ENCODE peak calls at places on chromosomes 4 and X, in four cellular contexts. L is K562, P is HL-60, F is GM12878. Z is an unnamed sample.

GRCh38 chrX:134622056-134622812 is 36.0 kb downstream of the PLAC1 start:
- DNase-seq in F (peak; percentile 35), P (no peak), L (peak; percentile 57), Z (peak; percentile 36)

GRCh38 chrX:150032742-150033141 is 94.5 kb upstream of the EOLA2 start:
- DNase-seq in P (no peak), F (no peak), L (no peak), Z (no peak)

GRCh38 chr4:135604531-135604930 is 1402.9 kb upstream of the PABPC4L start:
- DNase-seq in L (no peak), P (no peak), F (no peak), Z (no peak)

GRCh38 chr4:32400870-32401269 is 1680.7 kb downstream of the PCDH7 start:
- DNase-seq in L (no peak), F (no peak), P (no peak), Z (no peak)

GRCh38 chr4:66489370-66489769 is 819.1 kb upstream of the EPHA5 start:
- DNase-seq in P (no peak), L (no peak), F (no peak), Z (no peak)

GRCh38 chrX:110852180-110852579 is 56.6 kb upstream of the CHRDL1 start:
- DNase-seq in L (peak; percentile 40), P (no peak), F (no peak), Z (no peak)

GRCh38 chr4:95504488-95504887 is 44.3 kb downstream of the UNC5C start:
- DNase-seq in F (no peak), P (no peak), L (no peak), Z (no peak)

GRCh38 chr4:11635336-11635735 is 206.6 kb upstream of the HS3ST1 start:
- DNase-seq in L (no peak), F (no peak), P (no peak), Z (no peak)

GRCh38 chrX:17377047-17377692 is 2.2 kb downstream of the NHS start:
- DNase-seq in F (no peak), P (no peak), L (no peak), Z (no peak)

GRCh38 chr4:7988437-7988836 is 48.8 kb upstream of the AFAP1 start:
- DNase-seq in F (no peak), P (no peak), L (no peak), Z (no peak)

GRCh38 chrX:9677098-9677739 is 88.4 kb downstream of the GPR143 start:
- DNase-seq in P (peak; percentile 29), L (no peak), F (peak; percentile 89), Z (peak; percentile 28)

GRCh38 chr4:6892190-6892908 is 17.3 kb upstream of the TBC1D14 start:
- DNase-seq in L (peak; percentile 89), P (peak; percentile 66), F (no peak), Z (no peak)

GRCh38 chr4:1579834-1580686 is 104.1 kb downstream of the FAM53A start:
- DNase-seq in L (peak; percentile 96), F (no peak), P (peak; percentile 63), Z (no peak)

GRCh38 chr4:105215609-105216313 is 69.1 kb downstream of the TET2 start:
- DNase-seq in L (no peak), P (no peak), F (peak; percentile 83), Z (no peak)

GRCh38 chr4:108703966-108704365 is 53.6 kb downstream of the OSTC start:
- DNase-seq in P (no peak), F (no peak), L (no peak), Z (no peak)

GRCh38 chr4:105765690-105766407 is 57.3 kb downstream of the GSTCD start:
- DNase-seq in P (no peak), F (no peak), L (peak; percentile 10), Z (no peak)

GRCh38 chr4:186839122-186840037 is 115.7 kb upstream of the FAT1 start:
- DNase-seq in F (no peak), L (peak; percentile 55), P (no peak), Z (peak; percentile 5)

GRCh38 chr4:64715741-64716140 is 306.5 kb upstream of the TECRL start:
- DNase-seq in L (no peak), P (no peak), F (no peak), Z (no peak)

GRCh38 chr4:154492288-154492687 is 689 bp upstream of the DCHS2 start:
- DNase-seq in F (no peak), P (no peak), L (no peak), Z (no peak)

GRCh38 chr4:159480826-159481225 is 377.9 kb downstream of the RAPGEF2 start:
- DNase-seq in L (no peak), P (no peak), F (no peak), Z (no peak)

GRCh38 chr4:27684501-27685077 is 823.9 kb downstream of the STIM2 start:
- DNase-seq in P (peak; percentile 3), F (no peak), L (peak; percentile 6), Z (no peak)
- TF ChIP-seq SPI1 in P (no peak), F (no peak), L (no peak), Z (no peak)

GRCh38 chrX:39894626-39895025 is 203.1 kb downstream of the BCOR start:
- DNase-seq in L (no peak), F (no peak), P (no peak), Z (no peak)

GRCh38 chrX:39889704-39890103 is 208.1 kb downstream of the BCOR start:
- DNase-seq in L (no peak), P (no peak), F (no peak), Z (no peak)

GRCh38 chrX:39890807-39891206 is 207.0 kb downstream of the BCOR start:
- DNase-seq in F (no peak), L (no peak), P (no peak), Z (no peak)

GRCh38 chrX:39893417-39894338 is 204.1 kb downstream of the BCOR start:
- DNase-seq in P (no peak), F (no peak), L (no peak), Z (no peak)

DNA sequence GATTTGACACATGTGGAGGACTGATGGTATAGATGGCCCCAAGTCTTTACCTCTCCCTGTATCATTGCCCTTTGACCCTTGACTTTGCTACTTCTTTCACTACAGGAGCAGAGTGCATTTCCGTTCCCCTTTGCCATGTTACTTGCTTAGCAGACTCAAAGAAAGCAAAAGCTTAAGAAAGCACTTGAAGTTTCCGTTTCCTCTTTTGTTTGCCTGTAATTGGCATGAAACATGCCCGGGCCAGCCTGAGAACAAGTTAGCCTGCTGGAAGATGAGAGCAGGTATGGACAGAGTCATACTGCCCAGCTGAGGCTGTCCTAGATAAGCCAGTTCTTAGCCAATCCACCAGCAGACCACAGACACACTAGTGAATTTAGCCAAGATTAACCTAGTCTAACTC is 206.0 kb downstream of the BCOR start:
- DNase-seq in L (no peak), F (peak; percentile 67), P (no peak), Z (no peak)
- TF ChIP-seq POLR2AphosphoS5 in L (no peak), F (no peak), P (no peak), Z (no peak)

GRCh38 chrX:35115205-35115604 is 172.6 kb downstream of the FAM47B start:
- DNase-seq in F (no peak), P (no peak), L (no peak), Z (no peak)
- TF ChIP-seq SPI1 in F (no peak), P (no peak), L (no peak), Z (no peak)

GRCh38 chrX:51892921-51893745 is at the start of gene MAGED1:
- DNase-seq in L (no peak), F (peak; percentile 84), P (no peak), Z (peak; percentile 24)

GRCh38 chrX:51893931-51894696 is 691 bp downstream of the MAGED1 start:
- DNase-seq in P (no peak), L (no peak), F (no peak), Z (no peak)

GRCh38 chrX:51889851-51890250 is 3.6 kb upstream of the MAGED1 start:
- DNase-seq in L (no peak), P (no peak), F (no peak), Z (no peak)

GRCh38 chrX:51891245-51891644 is 2.2 kb upstream of the MAGED1 start:
- DNase-seq in P (no peak), L (no peak), F (no peak), Z (no peak)

GRCh38 chrX:51891821-51892551 is 1.4 kb upstream of the MAGED1 start:
- DNase-seq in L (no peak), P (peak; percentile 0), F (no peak), Z (no peak)
- TF ChIP-seq POLR2AphosphoS5 in L (no peak), P (no peak), F (no peak), Z (no peak)

GRCh38 chr4:71732706-71733105 is 51.2 kb downstream of the GC start:
- DNase-seq in L (peak; percentile 16), F (no peak), P (no peak), Z (no peak)
- TF ChIP-seq SPI1 in L (no peak), F (no peak), P (no peak), Z (no peak)

GRCh38 chr4:99013884-99014523 is 18.5 kb downstream of the METAP1 start:
- DNase-seq in P (no peak), F (no peak), L (no peak), Z (no peak)

GRCh38 chr4:99008051-99008450 is 12.5 kb downstream of the METAP1 start:
- DNase-seq in P (no peak), L (no peak), F (no peak), Z (no peak)

GRCh38 chr4:99011910-99012309 is 16.4 kb downstream of the METAP1 start:
- DNase-seq in L (no peak), P (no peak), F (no peak), Z (no peak)

GRCh38 chr4:99013402-99013843 is 17.9 kb downstream of the METAP1 start:
- DNase-seq in F (no peak), P (no peak), L (no peak), Z (no peak)
- TF ChIP-seq POLR2AphosphoS5 in F (no peak), P (no peak), L (no peak), Z (no peak)

GRCh38 chrX:154541589-154541895 is 5.1 kb downstream of the G6PD start:
- DNase-seq in P (no peak), F (no peak), L (no peak), Z (no peak)

GRCh38 chrX:154542723-154543424 is 3.8 kb downstream of the G6PD start:
- DNase-seq in L (no peak), F (no peak), P (peak; percentile 84), Z (no peak)

GRCh38 chrX:154540897-154541535 is 5.6 kb downstream of the G6PD start:
- DNase-seq in P (no peak), F (no peak), L (no peak), Z (no peak)

GRCh38 chrX:154544885-154545284 is 1.8 kb downstream of the G6PD start:
- DNase-seq in F (no peak), P (no peak), L (no peak), Z (no peak)

GRCh38 chrX:154541896-154542722 is 4.5 kb downstream of the G6PD start:
- DNase-seq in P (peak; percentile 75), L (peak; percentile 92), F (no peak), Z (no peak)
- TF ChIP-seq SPI1 in P (peak; percentile 62), L (peak; percentile 84), F (no peak), Z (no peak)

Z was measured in GM12891.